ENCODE peak calls at places on chromosomes 5 and 9, in ten cellular contexts. D is sciatic nerve; S is mammary epithelial cell; A is kidney glomerular epithelial cell; B is right cardiac atrium; Y is AG08395; X is neural crest cell; Z is stimulated activated CD8-positive, alpha-beta memory T cell treated with anti-CD3 and anti-CD28 coated beads, Interleukin-2, amount 100 ng/mL, for 1 hour; N is Daoy; H is H54. M is an unnamed sample.

GRCh38 chr5:130316971-130317421 is 412.7 kb downstream of the CHSY3 start:
- DNase-seq in S (no peak), Z (no peak), Y (no peak), H (no peak), N (no peak), X (no peak), B (no peak), D (no peak), A (peak), M (no peak)

GRCh38 chr5:135055385-135055784 is 21.4 kb upstream of the PITX1 start:
- DNase-seq in S (no peak), N (no peak), H (no peak), D (no peak), A (no peak), Z (no peak), X (no peak), B (no peak), Y (no peak), M (no peak)

GRCh38 chr5:172620506-172620905 is 20.6 kb upstream of the NEURL1B start:
- DNase-seq in A (no peak), D (peak), Y (no peak), S (no peak), Z (no peak), B (no peak), X (no peak), H (no peak), N (no peak), M (no peak)

GRCh38 chr5:120457839-120458507 is 6.1 kb upstream of the PRR16 start:
- DNase-seq in Y (no peak), X (peak), Z (peak), B (peak), A (peak), D (peak), N (peak), S (peak), H (no peak), M (peak)

GRCh38 chr5:10233505-10233904 is 16.2 kb downstream of the ATPSCKMT start:
- DNase-seq in Y (peak), X (peak), H (peak), A (peak), D (no peak), S (peak), Z (no peak), B (no peak), N (peak), M (no peak)

GRCh38 chr5:159510282-159510681 is 180.0 kb upstream of the IL12B start:
- DNase-seq in S (no peak), Y (peak), N (peak), H (peak), X (peak), B (peak), Z (no peak), A (peak), D (no peak), M (no peak)

GRCh38 chr5:163473613-163474243 is 13.3 kb downstream of the HMMR start:
- DNase-seq in Z (no peak), X (no peak), A (peak), S (no peak), D (no peak), N (no peak), Y (no peak), H (no peak), B (no peak), M (peak)

GRCh38 chr5:176743136-176743827 is 67.1 kb upstream of the UNC5A start:
- DNase-seq in X (no peak), B (no peak), A (no peak), Y (no peak), N (no peak), S (no peak), H (no peak), D (peak), Z (no peak), M (no peak)

GRCh38 chr5:122311400-122311887 is 593 bp upstream of the SNCAIP start:
- DNase-seq in N (peak), Y (no peak), S (no peak), Z (no peak), D (peak), H (no peak), A (no peak), B (peak), X (peak), M (no peak)

GRCh38 chr5:58582411-58583393 is at the start of gene RAB3C:
- DNase-seq in X (peak), Y (peak), H (peak), D (peak), A (peak), B (peak), N (peak), S (peak), Z (no peak), M (peak)

GRCh38 chr5:98902733-98903132 is 26.1 kb downstream of the CHD1 start:
- DNase-seq in Y (peak), A (no peak), H (no peak), N (no peak), D (no peak), Z (no peak), B (no peak), X (no peak), S (peak), M (no peak)

GRCh38 chr5:79526493-79526892 is 12.6 kb upstream of the HOMER1 start:
- DNase-seq in N (no peak), A (no peak), X (no peak), B (no peak), S (no peak), Z (no peak), H (no peak), Y (no peak), D (no peak), M (no peak)

GRCh38 chr5:61949054-61949679 is 356.8 kb upstream of the KIF2A start:
- DNase-seq in S (no peak), Y (no peak), H (no peak), B (no peak), D (no peak), A (no peak), X (no peak), Z (no peak), N (no peak), M (no peak)

GRCh38 chr5:132363431-132364112 is 5.9 kb upstream of the SLC22A5 start:
- DNase-seq in S (peak), Z (no peak), X (no peak), Y (peak), N (peak), A (peak), B (no peak), D (no peak), H (peak), M (no peak)

GRCh38 chr9:93978498-93978897 is 23.3 kb upstream of the BARX1 start:
- DNase-seq in N (no peak), S (no peak), A (no peak), X (no peak), H (no peak), Z (no peak), B (no peak), Y (no peak), D (no peak), M (no peak)

GRCh38 chr5:180558232-180558631 is 33.1 kb downstream of the SCGB3A1 start:
- DNase-seq in X (no peak), H (no peak), N (no peak), D (no peak), A (no peak), S (no peak), B (no peak), Z (no peak), Y (no peak), M (no peak)

GRCh38 chr9:71594566-71594965 is 173.7 kb downstream of the CEMIP2 start:
- DNase-seq in D (no peak), A (no peak), X (no peak), B (no peak), Y (no peak), H (no peak), S (no peak), Z (no peak), N (no peak), M (no peak)

GRCh38 chr5:167671176-167671575 is 620.3 kb upstream of the WWC1 start:
- DNase-seq in S (peak), B (no peak), N (no peak), Y (peak), D (no peak), H (no peak), A (no peak), X (no peak), Z (no peak), M (no peak)

GRCh38 chr5:159094745-159095144 is 5.0 kb downstream of the EBF1 start:
- DNase-seq in X (no peak), B (peak), A (peak), S (no peak), D (peak), Y (peak), N (peak), H (peak), Z (no peak), M (peak)

GRCh38 chr9:117672397-117672796 is 31.8 kb upstream of the TLR4 start:
- DNase-seq in S (peak), H (peak), D (no peak), N (no peak), Z (no peak), A (peak), X (no peak), B (no peak), Y (peak), M (no peak)

GRCh38 chr5:102617187-102617856 is 118.5 kb upstream of the SLCO6A1 start:
- DNase-seq in N (no peak), Y (peak), S (no peak), X (no peak), D (no peak), A (no peak), B (no peak), Z (no peak), H (no peak), M (no peak)

GRCh38 chr9:34139477-34140146 is 13.1 kb upstream of the DCAF12 start:
- DNase-seq in D (no peak), N (peak), Y (peak), X (no peak), Z (no peak), B (peak), S (peak), A (peak), H (peak), M (no peak)

GRCh38 chr5:161895510-161895909 is 47.6 kb downstream of the GABRA1 start:
- DNase-seq in Z (no peak), D (no peak), B (no peak), X (no peak), Y (no peak), A (no peak), H (no peak), S (no peak), N (no peak), M (no peak)

GRCh38 chr9:134689320-134690181 is 47.9 kb downstream of the COL5A1 start:
- DNase-seq in H (peak), S (peak), D (peak), A (peak), B (peak), Y (peak), X (peak), N (peak), Z (no peak), M (no peak)

GRCh38 chr9:111691686-111692329 is 30.4 kb downstream of the GNG10 start:
- DNase-seq in H (no peak), Y (peak), B (no peak), A (peak), S (peak), Z (no peak), D (no peak), X (no peak), N (peak), M (peak)

GRCh38 chr5:172370648-172371248 is 83.6 kb downstream of the SH3PXD2B start:
- DNase-seq in N (peak), D (no peak), B (no peak), H (no peak), A (peak), X (peak), S (peak), Y (peak), Z (no peak), M (no peak)

GRCh38 chr5:51002368-51002767 is 335.9 kb downstream of the PARP8 start:
- DNase-seq in D (no peak), A (no peak), Z (no peak), Y (no peak), H (no peak), S (no peak), N (no peak), B (no peak), X (no peak), M (no peak)

GRCh38 chr9:37511006-37511714 is 25.4 kb downstream of the POLR1E start:
- DNase-seq in Y (no peak), X (no peak), H (no peak), D (no peak), S (no peak), A (peak), Z (no peak), N (peak), B (no peak), M (no peak)

GRCh38 chr5:40549611-40550010 is 130.1 kb upstream of the PTGER4 start:
- DNase-seq in A (no peak), X (no peak), H (no peak), B (no peak), Z (no peak), N (no peak), S (peak), D (no peak), Y (no peak), M (no peak)

GRCh38 chr9:35748858-35749514 is at the start of the genes GBA2 and RGP1:
- DNase-seq in A (peak), H (peak), S (peak), X (peak), B (peak), Y (peak), N (peak), D (peak), Z (no peak), M (peak)

GRCh38 chr9:121821326-121821725 is 169.9 kb downstream of the DAB2IP start:
- DNase-seq in X (no peak), A (no peak), Y (no peak), Z (no peak), N (no peak), H (no peak), D (no peak), B (no peak), S (no peak), M (no peak)

GRCh38 chr9:16179566-16179965 is 626.7 kb downstream of the CCDC171 start:
- DNase-seq in A (peak), X (no peak), S (no peak), N (peak), Y (no peak), H (no peak), D (no peak), Z (no peak), B (no peak), M (no peak)

GRCh38 chr5:150296496-150296895 is 6.2 kb downstream of the ARSI start:
- DNase-seq in Z (no peak), B (no peak), H (no peak), D (peak), X (no peak), S (no peak), N (no peak), A (no peak), Y (no peak), M (no peak)

GRCh38 chr9:89723696-89724095 is 118.9 kb downstream of the GADD45G start:
- DNase-seq in S (no peak), Y (no peak), H (no peak), A (no peak), X (no peak), N (no peak), D (no peak), B (no peak), Z (no peak), M (no peak)

GRCh38 chr5:109099081-109099480 is 310.7 kb downstream of the PJA2 start:
- DNase-seq in Z (no peak), X (no peak), A (no peak), N (no peak), S (no peak), H (no peak), D (no peak), Y (no peak), B (no peak), M (no peak)

GRCh38 chr5:41191249-41191648 is 22.1 kb downstream of the C6 start:
- DNase-seq in B (no peak), A (no peak), D (no peak), S (peak), X (no peak), Y (no peak), Z (no peak), N (no peak), H (no peak), M (no peak)

GRCh38 chr5:429453-430188 is 13.4 kb upstream of the EXOC3 start:
- DNase-seq in B (peak), S (peak), N (no peak), Z (no peak), A (no peak), H (no peak), X (no peak), D (peak), Y (peak), M (no peak)

GRCh38 chr9:78234810-78235209 is 1.1 kb upstream of the CEP78 start:
- DNase-seq in X (no peak), S (peak), N (peak), Z (no peak), A (peak), D (no peak), B (no peak), H (no peak), Y (peak), M (no peak)